ENCODE peak calls at places on chromosomes 3 and 15, in four cellular contexts. One of them, this sample, is unnamed.

GRCh38 chr3:13011369-13012227 is 61.6 kb downstream of the IQSEC1 start:
- DNase-seq in K562: peak
- DNase-seq in stomach: peak
- DNase-seq in upper lobe of left lung: peak
- DNase-seq in this sample: peak

GRCh38 chr3:167882057-167882667 is 146.6 kb downstream of the SERPINI1 start:
- DNase-seq in K562: peak
- DNase-seq in stomach: no peak
- DNase-seq in upper lobe of left lung: no peak
- DNase-seq in this sample: no peak

GRCh38 chr3:58564054-58564453 is 13.1 kb downstream of the FAM107A start:
- DNase-seq in K562: no peak
- DNase-seq in stomach: no peak
- DNase-seq in upper lobe of left lung: no peak
- DNase-seq in this sample: no peak

GRCh38 chr3:73056365-73057150 is 4.9 kb upstream of the EBLN2 start:
- DNase-seq in K562: peak
- DNase-seq in stomach: no peak
- DNase-seq in upper lobe of left lung: no peak
- DNase-seq in this sample: no peak

GRCh38 chr15:81015595-81016252 is 15.0 kb downstream of the TLNRD1 start:
- DNase-seq in K562: no peak
- DNase-seq in stomach: no peak
- DNase-seq in upper lobe of left lung: no peak
- DNase-seq in this sample: no peak

GRCh38 chr3:69226071-69226470 is 103.7 kb upstream of the LMOD3 start:
- DNase-seq in K562: no peak
- DNase-seq in stomach: no peak
- DNase-seq in upper lobe of left lung: no peak
- DNase-seq in this sample: no peak

GRCh38 chr3:188170461-188171459 is 16.8 kb downstream of the LPP start:
- DNase-seq in K562: no peak
- DNase-seq in stomach: no peak
- DNase-seq in upper lobe of left lung: no peak
- DNase-seq in this sample: no peak

GRCh38 chr3:46537789-46538188 is 28.3 kb downstream of the LRRC2 start:
- DNase-seq in K562: no peak
- DNase-seq in stomach: no peak
- DNase-seq in upper lobe of left lung: no peak
- DNase-seq in this sample: no peak

GRCh38 chr3:72641072-72641471 is 207.2 kb downstream of the SHQ1 start:
- DNase-seq in K562: no peak
- DNase-seq in stomach: no peak
- DNase-seq in upper lobe of left lung: no peak
- DNase-seq in this sample: no peak

GRCh38 chr3:6264036-6264435 is 596.9 kb upstream of the GRM7 start:
- DNase-seq in K562: no peak
- DNase-seq in stomach: no peak
- DNase-seq in upper lobe of left lung: no peak
- DNase-seq in this sample: no peak

GRCh38 chr3:173753593-173753992 is 356.0 kb downstream of the NLGN1 start:
- DNase-seq in K562: no peak
- DNase-seq in stomach: no peak
- DNase-seq in upper lobe of left lung: no peak
- DNase-seq in this sample: no peak

GRCh38 chr3:194212869-194213320 is 76.9 kb downstream of the HES1 start:
- DNase-seq in K562: no peak
- DNase-seq in stomach: no peak
- DNase-seq in upper lobe of left lung: no peak
- DNase-seq in this sample: no peak

GRCh38 chr3:71694358-71694999 is 30.7 kb downstream of the EIF4E3 start:
- DNase-seq in K562: no peak
- DNase-seq in stomach: no peak
- DNase-seq in upper lobe of left lung: no peak
- DNase-seq in this sample: no peak

GRCh38 chr3:165643433-165643824 is 193.8 kb downstream of the BCHE start:
- DNase-seq in K562: no peak
- DNase-seq in stomach: no peak
- DNase-seq in upper lobe of left lung: no peak
- DNase-seq in this sample: no peak

GRCh38 chr3:146160964-146161724 is at the start of gene PLOD2:
- DNase-seq in K562: peak
- DNase-seq in stomach: peak
- DNase-seq in upper lobe of left lung: peak
- DNase-seq in this sample: peak

GRCh38 chr3:45974686-45975085 is 20.9 kb downstream of the FYCO1 start:
- DNase-seq in K562: no peak
- DNase-seq in stomach: no peak
- DNase-seq in upper lobe of left lung: no peak
- DNase-seq in this sample: no peak

GRCh38 chr3:54433846-54434245 is 311.5 kb downstream of the CACNA2D3 start:
- DNase-seq in K562: peak
- DNase-seq in stomach: no peak
- DNase-seq in upper lobe of left lung: no peak
- DNase-seq in this sample: no peak

GRCh38 chr3:134427400-134428111 is 53.3 kb upstream of the AMOTL2 start:
- DNase-seq in K562: no peak
- DNase-seq in stomach: no peak
- DNase-seq in upper lobe of left lung: no peak
- DNase-seq in this sample: no peak

GRCh38 chr3:33717616-33717865 is 513 bp downstream of the CLASP2 start:
- DNase-seq in K562: peak
- DNase-seq in stomach: peak
- DNase-seq in upper lobe of left lung: peak
- DNase-seq in this sample: no peak

GRCh38 chr3:37509069-37509468 is 334.7 kb upstream of the LRRFIP2 start:
- DNase-seq in K562: no peak
- DNase-seq in stomach: no peak
- DNase-seq in upper lobe of left lung: no peak
- DNase-seq in this sample: no peak

GRCh38 chr3:16723994-16724393 is 118.8 kb upstream of the DAZL start:
- DNase-seq in K562: no peak
- DNase-seq in stomach: no peak
- DNase-seq in upper lobe of left lung: no peak
- DNase-seq in this sample: no peak

GRCh38 chr3:48715179-48715800 is 1.7 kb downstream of the IP6K2 start:
- DNase-seq in K562: no peak
- DNase-seq in stomach: no peak
- DNase-seq in upper lobe of left lung: no peak
- DNase-seq in this sample: no peak

GRCh38 chr3:151228291-151229125 is 25.5 kb upstream of the GPR171 start:
- DNase-seq in K562: no peak
- DNase-seq in stomach: peak
- DNase-seq in upper lobe of left lung: no peak
- DNase-seq in this sample: no peak

GRCh38 chr3:44509393-44509921 is 32.0 kb upstream of the ZNF445 start:
- DNase-seq in K562: peak
- DNase-seq in stomach: no peak
- DNase-seq in upper lobe of left lung: no peak
- DNase-seq in this sample: no peak

GRCh38 chr3:110341047-110341446 is 730.6 kb upstream of the NECTIN3 start:
- DNase-seq in K562: no peak
- DNase-seq in stomach: no peak
- DNase-seq in upper lobe of left lung: no peak
- DNase-seq in this sample: no peak

GRCh38 chr15:45603881-45604280 is 16.7 kb downstream of the BLOC1S6 start:
- DNase-seq in K562: no peak
- DNase-seq in stomach: no peak
- DNase-seq in upper lobe of left lung: no peak
- DNase-seq in this sample: no peak

GRCh38 chr3:193590088-193590856 is 2.7 kb upstream of the OPA1 start:
- DNase-seq in K562: peak
- DNase-seq in stomach: no peak
- DNase-seq in upper lobe of left lung: peak
- DNase-seq in this sample: no peak

GRCh38 chr3:150312018-150312657 is 96.0 kb upstream of the TSC22D2 start:
- DNase-seq in K562: no peak
- DNase-seq in stomach: no peak
- DNase-seq in upper lobe of left lung: peak
- DNase-seq in this sample: no peak

GRCh38 chr3:16865335-16865734 is 19.4 kb upstream of the PLCL2 start:
- DNase-seq in K562: no peak
- DNase-seq in stomach: no peak
- DNase-seq in upper lobe of left lung: no peak
- DNase-seq in this sample: no peak

GRCh38 chr3:112030911-112031310 is 3.6 kb upstream of the TMPRSS7 start:
- DNase-seq in K562: no peak
- DNase-seq in stomach: no peak
- DNase-seq in upper lobe of left lung: no peak
- DNase-seq in this sample: no peak

GRCh38 chr3:52245322-52246263 is at the start of gene PPM1M:
- DNase-seq in K562: peak
- DNase-seq in stomach: peak
- DNase-seq in upper lobe of left lung: peak
- DNase-seq in this sample: peak

GRCh38 chr3:147421184-147421912 is 12.2 kb downstream of the ZIC1 start:
- DNase-seq in K562: no peak
- DNase-seq in stomach: no peak
- DNase-seq in upper lobe of left lung: no peak
- DNase-seq in this sample: no peak

GRCh38 chr15:70486012-70486411 is 277.3 kb downstream of the UACA start:
- DNase-seq in K562: no peak
- DNase-seq in stomach: no peak
- DNase-seq in upper lobe of left lung: peak
- DNase-seq in this sample: no peak

GRCh38 chr15:70483513-70483912 is 279.8 kb downstream of the UACA start:
- DNase-seq in K562: no peak
- DNase-seq in stomach: no peak
- DNase-seq in upper lobe of left lung: no peak
- DNase-seq in this sample: no peak

GRCh38 chr15:70486451-70487379 is 276.6 kb downstream of the UACA start:
- DNase-seq in K562: no peak
- DNase-seq in stomach: no peak
- DNase-seq in upper lobe of left lung: peak
- DNase-seq in this sample: peak

GRCh38 chr15:70487380-70487725 is 276.0 kb downstream of the UACA start:
- DNase-seq in K562: no peak
- DNase-seq in stomach: no peak
- DNase-seq in upper lobe of left lung: no peak
- DNase-seq in this sample: no peak

DNA sequence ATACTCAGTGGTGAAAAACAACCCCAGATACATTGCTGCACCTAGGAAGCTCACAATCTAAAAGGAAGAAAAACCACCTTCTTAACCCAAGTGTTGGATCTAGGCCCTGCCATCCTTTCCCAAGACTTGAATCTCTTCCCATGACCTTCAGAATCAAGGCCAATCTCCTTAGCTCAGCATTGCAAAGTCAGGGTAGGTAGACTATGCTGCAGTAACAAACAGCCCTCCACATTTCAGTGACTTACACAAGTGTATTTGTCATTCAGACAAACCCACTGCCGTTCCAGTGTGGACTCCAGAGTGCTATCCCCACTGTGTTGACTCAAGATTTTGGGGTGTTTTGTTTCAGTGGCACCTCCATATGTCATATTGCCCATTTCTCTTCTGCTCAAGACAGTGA is 278.4 kb downstream of the UACA start:
- DNase-seq in K562: no peak
- DNase-seq in stomach: no peak
- DNase-seq in upper lobe of left lung: no peak
- DNase-seq in this sample: no peak
- TF ChIP-seq POLR2AphosphoS5 in K562: no peak
- TF ChIP-seq POLR2AphosphoS5 in stomach: no peak
- TF ChIP-seq POLR2AphosphoS5 in upper lobe of left lung: no peak
- TF ChIP-seq POLR2AphosphoS5 in this sample: no peak

DNA sequence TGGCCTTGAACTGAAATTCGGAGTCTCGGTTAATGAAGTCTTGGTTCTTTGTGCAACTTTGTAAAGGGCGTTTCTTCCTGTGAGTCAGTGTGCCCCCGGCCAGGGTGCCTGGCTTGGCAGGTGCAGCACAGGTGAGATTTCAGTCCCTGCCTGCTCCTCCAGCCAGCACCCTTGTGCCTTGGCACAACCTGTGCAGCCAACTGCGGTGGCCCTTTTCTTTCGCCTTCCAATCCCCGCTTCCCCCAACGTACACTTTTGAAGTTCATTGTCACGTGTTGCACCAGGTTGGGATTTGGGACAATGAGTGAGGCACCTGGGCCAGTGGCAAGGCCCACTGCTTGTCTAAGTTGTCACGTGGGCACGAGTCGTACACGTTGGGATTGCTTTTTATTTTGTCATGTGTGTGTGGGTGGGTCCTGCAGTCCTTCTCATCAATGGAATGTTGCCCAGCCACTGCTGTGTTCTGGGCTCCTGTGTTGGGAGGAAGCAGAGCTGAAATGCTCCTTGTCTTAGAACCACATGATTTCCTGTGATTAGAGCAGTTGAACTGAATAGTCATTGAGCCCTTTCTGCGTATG is 242.9 kb upstream of the BHLHE40 start:
- DNase-seq in K562: no peak
- DNase-seq in stomach: peak
- DNase-seq in upper lobe of left lung: peak
- DNase-seq in this sample: no peak
- TF ChIP-seq POLR2AphosphoS5 in K562: no peak
- TF ChIP-seq POLR2AphosphoS5 in stomach: peak
- TF ChIP-seq POLR2AphosphoS5 in upper lobe of left lung: peak
- TF ChIP-seq POLR2AphosphoS5 in this sample: no peak

GRCh38 chr3:143306419-143306818 is 186.8 kb downstream of the CHST2 start:
- DNase-seq in K562: no peak
- DNase-seq in stomach: peak
- DNase-seq in upper lobe of left lung: no peak
- DNase-seq in this sample: no peak
- TF ChIP-seq POLR2AphosphoS5 in K562: no peak
- TF ChIP-seq POLR2AphosphoS5 in stomach: peak
- TF ChIP-seq POLR2AphosphoS5 in upper lobe of left lung: no peak
- TF ChIP-seq POLR2AphosphoS5 in this sample: no peak

GRCh38 chr15:90902996-90903732 is at the start of gene MAN2A2:
- DNase-seq in K562: peak
- DNase-seq in stomach: peak
- DNase-seq in upper lobe of left lung: peak
- DNase-seq in this sample: peak
- TF ChIP-seq POLR2AphosphoS5 in K562: peak
- TF ChIP-seq POLR2AphosphoS5 in stomach: peak
- TF ChIP-seq POLR2AphosphoS5 in upper lobe of left lung: no peak
- TF ChIP-seq POLR2AphosphoS5 in this sample: peak

DNA sequence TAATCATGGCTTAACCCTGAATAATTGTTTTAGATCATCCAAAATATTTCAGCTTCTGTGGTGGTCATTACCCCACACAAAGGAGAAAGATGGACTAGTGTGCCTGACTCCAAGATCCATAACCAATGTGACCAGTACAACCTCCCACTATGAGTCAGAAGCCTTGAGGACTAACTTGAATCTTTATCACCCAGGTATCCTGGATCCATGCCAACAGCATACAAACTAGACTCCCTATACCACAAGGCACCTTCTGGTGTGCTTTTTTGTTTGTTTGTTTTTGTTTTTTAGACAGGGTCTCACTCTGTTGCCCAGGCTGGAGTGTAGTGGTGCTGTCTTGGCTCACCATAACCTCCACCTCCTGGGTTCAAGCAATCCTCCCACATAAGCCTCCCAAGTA is 317.7 kb downstream of the VPS13C start:
- DNase-seq in K562: no peak
- DNase-seq in stomach: no peak
- DNase-seq in upper lobe of left lung: no peak
- DNase-seq in this sample: no peak
- TF ChIP-seq POLR2AphosphoS5 in K562: no peak
- TF ChIP-seq POLR2AphosphoS5 in stomach: no peak
- TF ChIP-seq POLR2AphosphoS5 in upper lobe of left lung: no peak
- TF ChIP-seq POLR2AphosphoS5 in this sample: no peak

This sample was measured in GM12892.